ENCODE peak calls at places on chromosomes 4 and X, in eight cellular contexts. One of them, this sample, is unnamed. For H3K4me1, the result is how much of the 10 kb centered on the place peaks cover.

GRCh38 chr4:114890773-114891172 is 222.6 kb downstream of the NDST4 start:
- ATAC-seq in GM12878: no peak
- ATAC-seq in HepG2: no peak
- ATAC-seq in upper lobe of left lung: no peak
- ATAC-seq in Panc1: no peak
- ATAC-seq in GM23338: no peak
- ATAC-seq in K562: no peak
- ATAC-seq in HCT116: no peak
- ATAC-seq in this sample: no peak

GRCh38 chr4:41178372-41179085 is 35.8 kb downstream of the APBB2 start:
- ATAC-seq in upper lobe of left lung: peak
- ATAC-seq in Panc1: no peak
- ATAC-seq in K562: no peak
- ATAC-seq in GM12878: no peak
- ATAC-seq in GM23338: no peak
- ATAC-seq in HCT116: no peak
- ATAC-seq in HepG2: no peak
- ATAC-seq in this sample: peak

GRCh38 chrX:10085223-10085622 is 71.6 kb upstream of the CLCN4 start:
- ATAC-seq in upper lobe of left lung: no peak
- ATAC-seq in HepG2: no peak
- ATAC-seq in GM23338: no peak
- ATAC-seq in HCT116: no peak
- ATAC-seq in GM12878: peak
- ATAC-seq in K562: no peak
- ATAC-seq in Panc1: no peak
- ATAC-seq in this sample: no peak

GRCh38 chr4:38145741-38146140 is 185.5 kb downstream of the PTTG2 start:
- ATAC-seq in K562: no peak
- ATAC-seq in HepG2: no peak
- ATAC-seq in Panc1: no peak
- ATAC-seq in upper lobe of left lung: peak
- ATAC-seq in GM12878: peak
- ATAC-seq in HCT116: no peak
- ATAC-seq in GM23338: no peak
- ATAC-seq in this sample: no peak

GRCh38 chr4:185142563-185142910 is 529 bp upstream of the SLC25A4 start:
- ATAC-seq in upper lobe of left lung: no peak
- ATAC-seq in GM12878: peak
- ATAC-seq in Panc1: no peak
- ATAC-seq in K562: no peak
- ATAC-seq in GM23338: no peak
- ATAC-seq in HCT116: no peak
- ATAC-seq in HepG2: no peak
- ATAC-seq in this sample: peak

GRCh38 chr4:82890602-82890912 is 396 bp downstream of the SEC31A start:
- ATAC-seq in GM12878: no peak
- ATAC-seq in K562: no peak
- ATAC-seq in HepG2: no peak
- ATAC-seq in Panc1: peak
- ATAC-seq in GM23338: no peak
- ATAC-seq in HCT116: no peak
- ATAC-seq in upper lobe of left lung: no peak
- ATAC-seq in this sample: peak

GRCh38 chr4:1784789-1785591 is 8.1 kb upstream of the FGFR3 start:
- ATAC-seq in upper lobe of left lung: peak
- ATAC-seq in GM23338: no peak
- ATAC-seq in Panc1: no peak
- ATAC-seq in K562: peak
- ATAC-seq in HCT116: no peak
- ATAC-seq in HepG2: peak
- ATAC-seq in GM12878: no peak
- ATAC-seq in this sample: no peak

GRCh38 chrX:136954930-136955329 is 74.4 kb upstream of the RBMX start:
- ATAC-seq in upper lobe of left lung: peak
- ATAC-seq in Panc1: peak
- ATAC-seq in K562: peak
- ATAC-seq in GM12878: peak
- ATAC-seq in HepG2: no peak
- ATAC-seq in HCT116: no peak
- ATAC-seq in GM23338: no peak
- ATAC-seq in this sample: no peak

GRCh38 chr4:74623041-74623440 is 171.3 kb downstream of the BTC start:
- ATAC-seq in HCT116: peak
- ATAC-seq in HepG2: peak
- ATAC-seq in GM12878: peak
- ATAC-seq in K562: peak
- ATAC-seq in GM23338: peak
- ATAC-seq in upper lobe of left lung: peak
- ATAC-seq in Panc1: peak
- ATAC-seq in this sample: no peak

GRCh38 chr4:183469936-183470335 is 25.5 kb downstream of the CDKN2AIP start:
- ATAC-seq in upper lobe of left lung: no peak
- ATAC-seq in GM23338: no peak
- ATAC-seq in HepG2: no peak
- ATAC-seq in K562: no peak
- ATAC-seq in GM12878: no peak
- ATAC-seq in HCT116: peak
- ATAC-seq in Panc1: no peak
- ATAC-seq in this sample: no peak

GRCh38 chr4:158996669-158997074 is 106.2 kb upstream of the RAPGEF2 start:
- ATAC-seq in HCT116: peak
- ATAC-seq in HepG2: no peak
- ATAC-seq in Panc1: peak
- ATAC-seq in GM23338: no peak
- ATAC-seq in K562: peak
- ATAC-seq in GM12878: no peak
- ATAC-seq in upper lobe of left lung: peak
- ATAC-seq in this sample: peak

GRCh38 chr4:74474345-74475099 is 29.6 kb downstream of the AREG start:
- ATAC-seq in K562: no peak
- ATAC-seq in GM12878: no peak
- ATAC-seq in GM23338: no peak
- ATAC-seq in Panc1: no peak
- ATAC-seq in HCT116: no peak
- ATAC-seq in upper lobe of left lung: no peak
- ATAC-seq in HepG2: no peak
- ATAC-seq in this sample: no peak

GRCh38 chrX:37378830-37379229 is 29.7 kb downstream of the PRRG1 start:
- ATAC-seq in HCT116: no peak
- ATAC-seq in GM23338: no peak
- ATAC-seq in K562: no peak
- ATAC-seq in upper lobe of left lung: no peak
- ATAC-seq in GM12878: no peak
- ATAC-seq in Panc1: no peak
- ATAC-seq in HepG2: no peak
- ATAC-seq in this sample: no peak

GRCh38 chr4:146155152-146155724 is 20.3 kb upstream of the LSM6 start:
- ATAC-seq in GM12878: peak
- ATAC-seq in K562: no peak
- ATAC-seq in HCT116: no peak
- ATAC-seq in upper lobe of left lung: no peak
- ATAC-seq in GM23338: no peak
- ATAC-seq in Panc1: no peak
- ATAC-seq in HepG2: no peak
- ATAC-seq in this sample: no peak

GRCh38 chr4:16100833-16101232 is 17.0 kb upstream of the PROM1 start:
- ATAC-seq in upper lobe of left lung: no peak
- ATAC-seq in K562: no peak
- ATAC-seq in HepG2: no peak
- ATAC-seq in Panc1: no peak
- ATAC-seq in GM12878: no peak
- ATAC-seq in HCT116: no peak
- ATAC-seq in GM23338: no peak
- ATAC-seq in this sample: no peak

GRCh38 chr4:159723341-159724048 is 620.6 kb downstream of the RAPGEF2 start:
- ATAC-seq in GM23338: no peak
- ATAC-seq in GM12878: no peak
- ATAC-seq in Panc1: no peak
- ATAC-seq in upper lobe of left lung: peak
- ATAC-seq in HCT116: no peak
- ATAC-seq in K562: no peak
- ATAC-seq in HepG2: no peak
- ATAC-seq in this sample: no peak

GRCh38 chrX:74104356-74105065 is 199.5 kb upstream of the ZCCHC13 start:
- ATAC-seq in GM23338: no peak
- ATAC-seq in GM12878: no peak
- ATAC-seq in upper lobe of left lung: no peak
- ATAC-seq in Panc1: no peak
- ATAC-seq in HCT116: peak
- ATAC-seq in HepG2: no peak
- ATAC-seq in K562: no peak
- ATAC-seq in this sample: no peak

GRCh38 chr4:5712517-5712916 is 1.5 kb downstream of the EVC start:
- ATAC-seq in GM23338: no peak
- ATAC-seq in HepG2: no peak
- ATAC-seq in Panc1: no peak
- ATAC-seq in upper lobe of left lung: no peak
- ATAC-seq in GM12878: peak
- ATAC-seq in HCT116: no peak
- ATAC-seq in K562: no peak
- ATAC-seq in this sample: no peak

DNA sequence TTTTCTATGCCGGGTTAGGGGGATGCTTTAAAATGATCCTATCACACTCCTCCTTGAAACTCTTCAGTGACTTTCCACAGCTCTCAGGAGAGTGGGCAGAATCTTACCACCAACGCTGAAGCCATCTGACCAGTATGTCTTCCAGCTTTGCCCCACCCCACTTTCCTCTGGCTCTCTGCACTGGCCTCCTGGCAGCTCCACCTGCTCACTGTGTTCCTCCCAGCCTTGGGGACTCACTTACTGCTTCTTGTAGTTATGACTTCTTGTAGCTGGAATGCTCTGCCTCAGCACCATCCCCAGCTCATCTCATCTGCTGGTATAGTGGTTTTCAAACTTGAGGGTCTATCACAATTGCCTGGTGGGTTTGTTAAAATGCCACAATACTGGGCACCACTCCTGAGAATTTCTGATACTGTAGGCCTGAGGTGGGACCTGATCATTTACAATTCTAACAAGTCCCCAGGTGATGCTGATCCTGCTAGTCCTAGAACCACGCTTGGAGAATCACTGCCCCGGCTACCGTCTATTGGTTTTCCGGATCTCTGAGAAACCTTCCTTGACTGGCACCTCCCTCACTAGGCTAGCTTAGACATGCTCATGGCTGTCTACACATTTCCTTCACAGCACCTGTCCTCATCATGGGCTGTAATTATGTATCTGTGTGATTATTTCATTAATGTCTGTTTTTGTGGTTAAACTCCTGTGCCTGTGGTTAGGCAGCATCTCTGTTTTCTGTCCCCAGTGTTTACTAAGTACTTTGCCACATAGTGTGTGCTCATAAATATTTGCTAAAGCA is 152.2 kb downstream of the MGST2 start:
- ATAC-seq in upper lobe of left lung: no peak
- ATAC-seq in K562: no peak
- ATAC-seq in GM12878: no peak
- ATAC-seq in HepG2: no peak
- ATAC-seq in GM23338: no peak
- ATAC-seq in HCT116: no peak
- ATAC-seq in Panc1: no peak
- ATAC-seq in this sample: peak
- TF ChIP-seq POLR2AphosphoS5 in upper lobe of left lung: no peak
- TF ChIP-seq POLR2AphosphoS5 in K562: no peak
- TF ChIP-seq POLR2AphosphoS5 in GM12878: no peak
- TF ChIP-seq POLR2AphosphoS5 in HepG2: no peak
- TF ChIP-seq POLR2AphosphoS5 in GM23338: no peak
- TF ChIP-seq POLR2AphosphoS5 in HCT116: no peak
- TF ChIP-seq POLR2AphosphoS5 in Panc1: no peak
- TF ChIP-seq POLR2AphosphoS5 in this sample: no peak

DNA sequence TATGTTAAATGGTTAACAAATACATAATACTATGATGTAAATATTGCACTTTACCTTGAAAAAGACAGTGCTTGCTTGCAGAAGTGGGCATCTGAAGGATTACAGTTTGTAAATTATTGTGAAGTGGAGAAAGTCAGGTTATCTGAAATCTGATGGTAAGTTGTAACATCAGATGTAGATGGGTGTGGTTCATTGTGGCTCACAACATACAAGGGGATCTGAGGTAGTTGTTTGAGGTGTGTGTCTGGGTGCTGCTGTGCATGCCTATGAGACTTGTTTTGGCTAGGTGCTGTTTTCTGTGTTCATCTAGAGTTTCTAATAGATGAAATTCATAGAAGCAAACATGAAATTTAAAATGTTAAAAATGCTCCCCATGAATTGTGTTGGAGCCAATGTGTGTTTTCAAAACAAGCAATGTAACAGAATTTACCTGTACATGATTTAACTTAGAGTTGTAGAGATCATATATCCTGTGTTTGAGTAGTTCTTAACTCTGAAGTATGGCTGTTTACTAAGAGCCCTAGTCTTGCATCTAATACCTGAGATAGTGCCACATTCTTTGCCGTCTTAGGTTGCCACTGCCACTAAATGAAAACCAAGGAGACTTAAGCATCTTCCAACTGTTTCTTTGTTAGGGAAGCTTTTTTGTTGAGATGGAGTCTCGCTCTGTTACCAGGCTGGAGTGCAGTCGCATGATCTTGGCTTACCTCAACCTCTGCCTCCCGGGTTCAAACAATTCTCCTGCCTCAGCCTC is 11.9 kb upstream of the NDUFC1 start:
- ATAC-seq in Panc1: no peak
- ATAC-seq in GM23338: peak
- ATAC-seq in HepG2: no peak
- ATAC-seq in HCT116: no peak
- ATAC-seq in GM12878: peak
- ATAC-seq in upper lobe of left lung: no peak
- ATAC-seq in K562: peak
- ATAC-seq in this sample: no peak
- H3K4me1 ChIP-seq in Panc1: under half
- H3K4me1 ChIP-seq in GM23338: half or more
- H3K4me1 ChIP-seq in HepG2: under half
- H3K4me1 ChIP-seq in HCT116: under half
- H3K4me1 ChIP-seq in GM12878: under half
- H3K4me1 ChIP-seq in upper lobe of left lung: under half
- H3K4me1 ChIP-seq in K562: under half
- H3K4me1 ChIP-seq in this sample: half or more

GRCh38 chr4:25457053-25457715 is 80.1 kb downstream of the ANAPC4 start:
- ATAC-seq in K562: no peak
- ATAC-seq in upper lobe of left lung: no peak
- ATAC-seq in GM23338: no peak
- ATAC-seq in HCT116: no peak
- ATAC-seq in Panc1: no peak
- ATAC-seq in GM12878: no peak
- ATAC-seq in HepG2: no peak
- ATAC-seq in this sample: no peak
- TF ChIP-seq POLR2AphosphoS5 in K562: no peak
- TF ChIP-seq POLR2AphosphoS5 in upper lobe of left lung: no peak
- TF ChIP-seq POLR2AphosphoS5 in GM23338: no peak
- TF ChIP-seq POLR2AphosphoS5 in HCT116: no peak
- TF ChIP-seq POLR2AphosphoS5 in Panc1: no peak
- TF ChIP-seq POLR2AphosphoS5 in GM12878: no peak
- TF ChIP-seq POLR2AphosphoS5 in HepG2: no peak
- TF ChIP-seq POLR2AphosphoS5 in this sample: no peak

DNA sequence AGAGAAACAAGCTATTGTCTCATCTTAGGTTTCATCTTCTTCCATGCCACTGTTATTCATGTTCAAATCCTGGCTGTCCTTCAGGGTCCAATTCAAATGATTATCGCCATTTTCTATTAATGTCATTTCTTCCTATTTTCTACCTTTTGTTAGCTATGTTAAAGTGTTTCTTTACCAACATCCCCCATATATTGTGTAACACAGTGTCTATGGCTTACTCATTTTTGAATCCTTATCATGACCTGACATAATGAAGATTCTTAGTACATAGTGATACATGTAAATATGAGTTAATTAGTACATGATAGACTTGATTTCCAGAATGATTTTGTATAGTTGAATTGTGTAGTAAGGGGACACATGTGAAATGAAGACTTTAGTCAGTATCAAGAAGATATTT is 152.4 kb downstream of the SNCA start:
- ATAC-seq in HepG2: no peak
- ATAC-seq in upper lobe of left lung: no peak
- ATAC-seq in GM23338: no peak
- ATAC-seq in GM12878: no peak
- ATAC-seq in Panc1: no peak
- ATAC-seq in HCT116: no peak
- ATAC-seq in K562: no peak
- ATAC-seq in this sample: no peak
- H3K4me1 ChIP-seq in HepG2: under half
- H3K4me1 ChIP-seq in upper lobe of left lung: under half
- H3K4me1 ChIP-seq in GM23338: under half
- H3K4me1 ChIP-seq in GM12878: under half
- H3K4me1 ChIP-seq in Panc1: under half
- H3K4me1 ChIP-seq in HCT116: under half
- H3K4me1 ChIP-seq in K562: under half
- H3K4me1 ChIP-seq in this sample: under half

This sample was measured in gastroesophageal sphincter.